ENCODE peak calls at places on chromosomes 11 and 22, in nine cellular contexts. J is upper lobe of right lung; K is stimulated activated CD8-positive, alpha-beta memory T cell treated with anti-CD3 and anti-CD28 coated beads, Interleukin-15, amount 100 ng/mL, for 1 hour; W is D721Med; O is astrocyte of the cerebellum; S is hypothalamus; G is Calu3; M is AG04450; V is activated CD8-positive, alpha-beta memory T cell treated with anti-CD3 and anti-CD28 coated beads, Interleukin-2, amount 50 U/mL, for 4 hours. A is an unnamed sample.

GRCh38 chr22:24011735-24012068 is 598 bp downstream of the CABIN1 start:
- DNase-seq in J (no peak), K (no peak), W (no peak), O (no peak), S (no peak), G (no peak), M (no peak), V (no peak), A (peak)

GRCh38 chr11:72058416-72059034 is 21.8 kb downstream of the NUMA1 start:
- DNase-seq in J (no peak), K (no peak), W (no peak), O (no peak), S (no peak), G (no peak), M (peak), V (no peak), A (no peak)

GRCh38 chr11:17650601-17650911 is 68.8 kb upstream of the MYOD1 start:
- DNase-seq in J (no peak), K (no peak), W (no peak), O (no peak), S (no peak), G (no peak), M (no peak), V (no peak), A (no peak)

GRCh38 chr11:114366331-114367243 is 33.7 kb downstream of the C11orf71 start:
- DNase-seq in J (no peak), K (no peak), W (no peak), O (peak), S (no peak), G (no peak), M (peak), V (no peak), A (no peak)

GRCh38 chr11:87281496-87281895 is 243.8 kb downstream of the TMEM135 start:
- DNase-seq in J (no peak), K (no peak), W (no peak), O (peak), S (no peak), G (no peak), M (no peak), V (no peak), A (no peak)

GRCh38 chr11:2215561-2216399 is 44.2 kb upstream of the TH start:
- DNase-seq in J (peak), K (no peak), W (no peak), O (no peak), S (no peak), G (no peak), M (no peak), V (no peak), A (peak)

GRCh38 chr22:37657590-37658132 is 862 bp upstream of the PDXP start:
- DNase-seq in J (no peak), K (no peak), W (no peak), O (no peak), S (no peak), G (no peak), M (no peak), V (no peak), A (peak)

GRCh38 chr11:33515347-33515746 is 185.3 kb downstream of the C11orf91 start:
- DNase-seq in J (no peak), K (no peak), W (no peak), O (no peak), S (no peak), G (no peak), M (no peak), V (no peak), A (no peak)

GRCh38 chr22:20771918-20772625 is 1.8 kb upstream of the SERPIND1 start:
- DNase-seq in J (no peak), K (no peak), W (no peak), O (no peak), S (no peak), G (no peak), M (no peak), V (no peak), A (peak)

GRCh38 chr22:20256562-20257473 is 11.3 kb downstream of the RTN4R start:
- DNase-seq in J (no peak), K (no peak), W (no peak), O (no peak), S (no peak), G (no peak), M (no peak), V (no peak), A (peak)

GRCh38 chr11:69560141-69560790 is 78.8 kb downstream of the LINC01488 start:
- DNase-seq in J (no peak), K (no peak), W (no peak), O (no peak), S (no peak), G (no peak), M (no peak), V (no peak), A (no peak)

GRCh38 chr11:808427-809286 is 1.1 kb upstream of the RPLP2 start:
- DNase-seq in J (no peak), K (no peak), W (no peak), O (no peak), S (no peak), G (no peak), M (no peak), V (no peak), A (no peak)

GRCh38 chr22:40620464-40621046 is 16.0 kb downstream of the MRTFA start:
- DNase-seq in J (no peak), K (no peak), W (no peak), O (no peak), S (no peak), G (no peak), M (no peak), V (no peak), A (no peak)

GRCh38 chr11:3894128-3894731 is 38.8 kb downstream of the STIM1 start:
- DNase-seq in J (no peak), K (no peak), W (no peak), O (no peak), S (no peak), G (no peak), M (no peak), V (no peak), A (no peak)

GRCh38 chr22:18032455-18033101 is 8.2 kb upstream of the MICAL3 start:
- DNase-seq in J (no peak), K (no peak), W (no peak), O (no peak), S (no peak), G (peak), M (no peak), V (no peak), A (no peak)

GRCh38 chr11:115892016-115892415 is 387.8 kb upstream of the CADM1 start:
- DNase-seq in J (no peak), K (no peak), W (no peak), O (no peak), S (no peak), G (no peak), M (no peak), V (no peak), A (no peak)

GRCh38 chr22:39290724-39291161 is 28.7 kb downstream of the RPL3 start:
- DNase-seq in J (no peak), K (no peak), W (no peak), O (no peak), S (no peak), G (peak), M (no peak), V (no peak), A (peak)

GRCh38 chr11:22079133-22079847 is 113.6 kb upstream of the ANO5 start:
- DNase-seq in J (no peak), K (no peak), W (no peak), O (no peak), S (no peak), G (no peak), M (no peak), V (no peak), A (no peak)

GRCh38 chr11:114169321-114169749 is 109.8 kb downstream of the ZBTB16 start:
- DNase-seq in J (no peak), K (no peak), W (no peak), O (no peak), S (no peak), G (no peak), M (no peak), V (no peak), A (no peak)

GRCh38 chr11:71504526-71504925 is 22.5 kb upstream of the KRTAP5-7 start:
- DNase-seq in J (peak), K (no peak), W (no peak), O (no peak), S (no peak), G (no peak), M (no peak), V (no peak), A (peak)

A was measured in H7.